ENCODE peak calls at places on chromosomes 11 and 22, in eight cellular contexts. A is SK-MEL-5; T is activated T-cell treated with anti-CD3 and anti-CD28 coated beads for 1 hour; O is T-helper 1 cell; Q is Kasumi-1; G is RWPE1; Z is stimulated activated CD8-positive, alpha-beta memory T cell treated with anti-CD3 and anti-CD28 coated beads, Interleukin-15, amount 100 ng/mL, for 4 hours; I is hippocampal formation. D is an unnamed sample.

GRCh38 chr22:39453765-39454378 is 2.9 kb upstream of the MGAT3 start:
- DNase-seq in Z (no peak), O (no peak), Q (no peak), T (no peak), I (no peak), G (no peak), A (no peak), D (no peak)

GRCh38 chr11:123521930-123522329 is 91.9 kb downstream of the GRAMD1B start:
- DNase-seq in I (no peak), T (no peak), O (no peak), G (no peak), Q (no peak), Z (no peak), A (no peak), D (no peak)

GRCh38 chr22:47067331-47067890 is 305.0 kb downstream of the TBC1D22A start:
- DNase-seq in Q (no peak), G (no peak), Z (no peak), T (no peak), O (no peak), I (no peak), A (no peak), D (no peak)

GRCh38 chr22:23147632-23148387 is 2.5 kb downstream of the RAB36 start:
- DNase-seq in O (no peak), G (no peak), I (no peak), Z (no peak), T (no peak), Q (no peak), A (no peak), D (no peak)

GRCh38 chr11:69658606-69659450 is 16.3 kb downstream of the LTO1 start:
- DNase-seq in Z (no peak), Q (no peak), A (no peak), I (no peak), G (no peak), T (no peak), O (no peak), D (no peak)

GRCh38 chr11:130001491-130002351 is 914 bp downstream of the PRDM10 start:
- DNase-seq in Z (peak; percentile 5), I (peak; percentile 42), T (peak; percentile 14), Q (peak; percentile 46), A (no peak), G (peak; percentile 24), O (no peak), D (peak; percentile 31)

GRCh38 chr11:134445601-134446325 is 33.7 kb upstream of the B3GAT1 start:
- DNase-seq in I (no peak), Z (no peak), Q (no peak), O (no peak), T (no peak), G (no peak), A (no peak), D (no peak)

GRCh38 chr11:65849366-65849765 is 8.6 kb downstream of the CFL1 start:
- DNase-seq in Q (no peak), G (no peak), I (no peak), A (no peak), Z (no peak), O (no peak), T (no peak), D (no peak)

GRCh38 chr11:1175461-1176223 is 17.9 kb downstream of the MUC5AC start:
- DNase-seq in I (no peak), A (no peak), T (no peak), G (no peak), Z (no peak), O (no peak), Q (no peak), D (no peak)

GRCh38 chr11:109940816-109941215 is 152.4 kb upstream of the ZC3H12C start:
- DNase-seq in I (no peak), T (no peak), O (no peak), G (peak; percentile 68), A (no peak), Z (no peak), Q (no peak), D (no peak)

GRCh38 chr11:72525466-72525865 is 91.1 kb upstream of the CLPB start:
- DNase-seq in A (no peak), G (no peak), Z (no peak), Q (peak; percentile 48), T (no peak), O (no peak), I (peak; percentile 27), D (no peak)

D was measured in activated naive CD4-positive, alpha-beta T cell treated with Interleukin-2 at 50 U/mL for 16 hours.